ENCODE peak calls at places on chromosomes 16 and 17, in four cellular contexts. One of them, this sample, is unnamed.

GRCh38 chr16:54291107-54291980 is 4.8 kb upstream of the IRX3 start:
- DNase-seq in IMR-90: no peak
- DNase-seq in stomach: no peak
- DNase-seq in uterus: no peak
- DNase-seq in this sample: no peak

GRCh38 chr17:50593321-50593720 is 32.8 kb downstream of the CACNA1G start:
- DNase-seq in IMR-90: no peak
- DNase-seq in stomach: peak; percentile 49
- DNase-seq in uterus: no peak
- DNase-seq in this sample: no peak

GRCh38 chr16:28609631-28610594 is at the start of gene SULT1A1:
- DNase-seq in IMR-90: no peak
- DNase-seq in stomach: peak; percentile 92
- DNase-seq in uterus: no peak
- DNase-seq in this sample: peak; percentile 78

GRCh38 chr17:27539152-27539551 is 82.9 kb downstream of the KSR1 start:
- DNase-seq in IMR-90: no peak
- DNase-seq in uterus: no peak
- DNase-seq in stomach: no peak
- DNase-seq in this sample: no peak

GRCh38 chr17:62652251-62653001 is 25.0 kb downstream of the MRC2 start:
- DNase-seq in uterus: no peak
- DNase-seq in stomach: peak; percentile 73
- DNase-seq in IMR-90: peak; percentile 75
- DNase-seq in this sample: peak; percentile 78

GRCh38 chr16:17657037-17657436 is 186.3 kb upstream of the XYLT1 start:
- DNase-seq in uterus: no peak
- DNase-seq in IMR-90: no peak
- DNase-seq in stomach: no peak
- DNase-seq in this sample: no peak

GRCh38 chr16:84459941-84460405 is 44.5 kb downstream of the MEAK7 start:
- DNase-seq in IMR-90: no peak
- DNase-seq in uterus: no peak
- DNase-seq in stomach: no peak
- DNase-seq in this sample: no peak

GRCh38 chr16:58421029-58421428 is 28.8 kb downstream of the GINS3 start:
- DNase-seq in stomach: no peak
- DNase-seq in uterus: no peak
- DNase-seq in IMR-90: no peak
- DNase-seq in this sample: peak; percentile 67

GRCh38 chr16:82082097-82082496 is 47.0 kb downstream of the HSD17B2 start:
- DNase-seq in stomach: no peak
- DNase-seq in uterus: no peak
- DNase-seq in IMR-90: no peak
- DNase-seq in this sample: no peak

GRCh38 chr17:47941998-47942490 is 673 bp downstream of the PNPO start:
- DNase-seq in uterus: no peak
- DNase-seq in stomach: no peak
- DNase-seq in IMR-90: no peak
- DNase-seq in this sample: no peak

GRCh38 chr17:47942568-47942967 is 1.2 kb downstream of the PNPO start:
- DNase-seq in uterus: no peak
- DNase-seq in IMR-90: no peak
- DNase-seq in stomach: no peak
- DNase-seq in this sample: no peak

GRCh38 chr17:47945080-47945479 is 3.7 kb downstream of the PNPO start:
- DNase-seq in IMR-90: no peak
- DNase-seq in uterus: peak; percentile 61
- DNase-seq in stomach: no peak
- DNase-seq in this sample: no peak

GRCh38 chr17:47937915-47938314 is 3.5 kb upstream of the PNPO start:
- DNase-seq in stomach: no peak
- DNase-seq in uterus: no peak
- DNase-seq in IMR-90: no peak
- DNase-seq in this sample: no peak

GRCh38 chr17:47941246-47941997 is at the start of gene PNPO:
- DNase-seq in stomach: peak; percentile 95
- DNase-seq in uterus: peak; percentile 94
- DNase-seq in IMR-90: peak; percentile 97
- DNase-seq in this sample: peak; percentile 97
- TF ChIP-seq CTCF in stomach: peak; percentile 21
- TF ChIP-seq CTCF in uterus: no peak
- TF ChIP-seq CTCF in IMR-90: no peak
- TF ChIP-seq CTCF in this sample: peak; percentile 10

GRCh38 chr16:11737678-11738077 is 5.0 kb downstream of the TXNDC11 start:
- DNase-seq in stomach: no peak
- DNase-seq in uterus: no peak
- DNase-seq in IMR-90: no peak
- DNase-seq in this sample: no peak

GRCh38 chr16:11736903-11737302 is 5.8 kb downstream of the TXNDC11 start:
- DNase-seq in uterus: no peak
- DNase-seq in stomach: no peak
- DNase-seq in IMR-90: no peak
- DNase-seq in this sample: no peak

GRCh38 chr16:11734025-11734652 is 8.5 kb downstream of the TXNDC11 start:
- DNase-seq in stomach: no peak
- DNase-seq in uterus: no peak
- DNase-seq in IMR-90: no peak
- DNase-seq in this sample: peak; percentile 41

GRCh38 chr16:11735801-11736200 is 6.9 kb downstream of the TXNDC11 start:
- DNase-seq in uterus: no peak
- DNase-seq in IMR-90: no peak
- DNase-seq in stomach: no peak
- DNase-seq in this sample: no peak

DNA sequence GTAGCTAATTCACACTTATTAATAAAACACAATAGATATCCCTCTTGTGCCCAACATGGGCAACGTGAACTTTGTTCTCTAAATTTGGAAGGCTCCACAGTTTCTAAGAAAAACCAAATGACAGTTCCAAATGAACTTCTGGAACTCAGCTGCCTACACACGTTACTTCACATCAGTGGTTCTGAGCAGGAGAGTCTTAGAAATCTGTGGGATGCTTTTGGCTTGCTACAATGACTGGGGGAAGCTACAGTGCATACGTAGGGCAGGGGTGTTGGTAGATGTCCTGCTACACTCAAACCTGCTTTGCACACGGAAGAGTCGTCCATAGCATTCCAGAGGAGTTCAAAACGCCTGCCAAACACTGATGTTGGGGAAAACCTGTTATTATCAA is 8.0 kb downstream of the TXNDC11 start:
- DNase-seq in stomach: no peak
- DNase-seq in IMR-90: no peak
- DNase-seq in uterus: no peak
- DNase-seq in this sample: no peak
- H3K27ac ChIP-seq in stomach: peak overlapping the region; percentile 73
- H3K27ac ChIP-seq in IMR-90: no peak overlapping the region
- H3K27ac ChIP-seq in uterus: peak overlapping the region; percentile 1
- H3K27ac ChIP-seq in this sample: peak overlapping the region; percentile 67

GRCh38 chr17:73748521-73748920 is 104.3 kb upstream of the SDK2 start:
- DNase-seq in IMR-90: no peak
- DNase-seq in uterus: no peak
- DNase-seq in stomach: no peak
- DNase-seq in this sample: no peak
- TF ChIP-seq POLR2A in IMR-90: no peak
- TF ChIP-seq POLR2A in uterus: no peak
- TF ChIP-seq POLR2A in stomach: no peak
- TF ChIP-seq POLR2A in this sample: no peak

GRCh38 chr16:23504453-23505179 is 5.7 kb downstream of the GGA2 start:
- DNase-seq in IMR-90: peak; percentile 94
- DNase-seq in uterus: peak; percentile 47
- DNase-seq in stomach: peak; percentile 46
- DNase-seq in this sample: peak; percentile 78

GRCh38 chr16:23505180-23505665 is 5.1 kb downstream of the GGA2 start:
- DNase-seq in IMR-90: no peak
- DNase-seq in uterus: no peak
- DNase-seq in stomach: no peak
- DNase-seq in this sample: no peak

GRCh38 chr16:23506606-23506994 is 3.7 kb downstream of the GGA2 start:
- DNase-seq in stomach: no peak
- DNase-seq in IMR-90: no peak
- DNase-seq in uterus: no peak
- DNase-seq in this sample: no peak

GRCh38 chr16:23504076-23504452 is 6.2 kb downstream of the GGA2 start:
- DNase-seq in stomach: no peak
- DNase-seq in uterus: peak; percentile 39
- DNase-seq in IMR-90: peak; percentile 16
- DNase-seq in this sample: no peak

DNA sequence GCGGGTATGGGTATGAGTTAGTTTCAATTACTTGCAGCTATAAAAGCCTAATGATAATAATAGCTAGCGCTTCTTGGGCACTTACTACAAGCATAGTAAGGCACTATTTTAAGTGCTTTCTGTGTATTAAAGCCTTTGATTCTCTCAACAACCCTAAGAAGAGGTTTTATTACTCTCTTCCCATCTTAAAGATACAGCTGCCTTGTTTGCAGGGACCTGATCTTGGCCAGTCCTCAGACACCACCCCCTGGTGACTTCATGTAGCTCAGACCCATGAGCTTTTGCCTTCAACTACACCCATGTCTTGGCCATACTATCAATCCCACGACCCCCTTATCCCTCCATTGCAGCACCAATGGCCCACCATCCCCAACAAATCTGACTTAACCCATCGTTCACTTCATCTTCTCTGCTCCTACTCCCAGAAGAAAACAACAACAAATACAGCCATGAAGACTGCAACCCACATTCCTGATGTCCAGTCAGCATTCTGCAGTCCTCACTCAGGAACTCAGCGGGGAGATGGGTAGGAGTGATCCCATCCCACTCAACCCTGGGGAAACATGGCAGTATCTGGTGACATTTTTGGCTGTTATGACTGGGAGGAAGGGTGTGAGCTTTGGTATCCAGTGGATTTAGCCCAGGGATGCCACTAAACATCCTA is 4.2 kb downstream of the GGA2 start:
- DNase-seq in uterus: no peak
- DNase-seq in stomach: no peak
- DNase-seq in IMR-90: no peak
- DNase-seq in this sample: no peak
- TF ChIP-seq CTCF in uterus: no peak
- TF ChIP-seq CTCF in stomach: no peak
- TF ChIP-seq CTCF in IMR-90: peak; percentile 3
- TF ChIP-seq CTCF in this sample: no peak

This sample was measured in adrenal gland.